ENCODE peak calls at places on chromosomes 5 and 9, in eight cellular contexts. One of them, this sample, is unnamed.

GRCh38 chr5:126443374-126443851 is 20.2 kb downstream of the GRAMD2B start:
- DNase-seq in psoas muscle: no peak
- DNase-seq in CD4-positive, alpha-beta T cell: no peak
- DNase-seq in transverse colon: no peak
- DNase-seq in body of pancreas: no peak
- DNase-seq in HepG2: peak; percentile 29
- DNase-seq in PC-3: no peak
- DNase-seq in cardiac muscle cell: no peak
- DNase-seq in this sample: no peak

GRCh38 chr5:145056805-145057204 is 778.3 kb downstream of the PRELID2 start:
- DNase-seq in psoas muscle: no peak
- DNase-seq in CD4-positive, alpha-beta T cell: no peak
- DNase-seq in transverse colon: no peak
- DNase-seq in body of pancreas: no peak
- DNase-seq in HepG2: no peak
- DNase-seq in PC-3: peak; percentile 3
- DNase-seq in cardiac muscle cell: no peak
- DNase-seq in this sample: no peak

GRCh38 chr9:2466703-2467102 is 154.9 kb upstream of the VLDLR start:
- DNase-seq in psoas muscle: no peak
- DNase-seq in CD4-positive, alpha-beta T cell: no peak
- DNase-seq in transverse colon: peak; percentile 12
- DNase-seq in body of pancreas: no peak
- DNase-seq in HepG2: no peak
- DNase-seq in PC-3: peak; percentile 5
- DNase-seq in cardiac muscle cell: no peak
- DNase-seq in this sample: no peak

GRCh38 chr9:6816581-6816980 is 58.8 kb downstream of the KDM4C start:
- DNase-seq in psoas muscle: no peak
- DNase-seq in CD4-positive, alpha-beta T cell: no peak
- DNase-seq in transverse colon: no peak
- DNase-seq in body of pancreas: no peak
- DNase-seq in HepG2: no peak
- DNase-seq in PC-3: no peak
- DNase-seq in cardiac muscle cell: no peak
- DNase-seq in this sample: no peak

GRCh38 chr9:128902351-128903078 is 18.3 kb upstream of the PHYHD1 start:
- DNase-seq in psoas muscle: no peak
- DNase-seq in CD4-positive, alpha-beta T cell: peak; percentile 90
- DNase-seq in transverse colon: peak; percentile 86
- DNase-seq in body of pancreas: peak; percentile 39
- DNase-seq in HepG2: no peak
- DNase-seq in PC-3: peak; percentile 64
- DNase-seq in cardiac muscle cell: no peak
- DNase-seq in this sample: peak; percentile 74

GRCh38 chr5:150058480-150059126 is 27.8 kb downstream of the CSF1R start:
- DNase-seq in psoas muscle: peak; percentile 50
- DNase-seq in CD4-positive, alpha-beta T cell: no peak
- DNase-seq in transverse colon: no peak
- DNase-seq in body of pancreas: no peak
- DNase-seq in HepG2: no peak
- DNase-seq in PC-3: peak; percentile 81
- DNase-seq in cardiac muscle cell: no peak
- DNase-seq in this sample: peak; percentile 69

GRCh38 chr5:79585129-79585528 is 27.1 kb upstream of the TENT2 start:
- DNase-seq in psoas muscle: no peak
- DNase-seq in CD4-positive, alpha-beta T cell: no peak
- DNase-seq in transverse colon: no peak
- DNase-seq in body of pancreas: no peak
- DNase-seq in HepG2: no peak
- DNase-seq in PC-3: no peak
- DNase-seq in cardiac muscle cell: no peak
- DNase-seq in this sample: no peak

GRCh38 chr9:121246821-121247511 is 21.0 kb upstream of the GSN start:
- DNase-seq in psoas muscle: no peak
- DNase-seq in CD4-positive, alpha-beta T cell: no peak
- DNase-seq in transverse colon: no peak
- DNase-seq in body of pancreas: no peak
- DNase-seq in HepG2: no peak
- DNase-seq in PC-3: no peak
- DNase-seq in cardiac muscle cell: no peak
- DNase-seq in this sample: no peak

GRCh38 chr5:66967102-66967501 is 229.5 kb downstream of the CD180 start:
- DNase-seq in psoas muscle: no peak
- DNase-seq in CD4-positive, alpha-beta T cell: no peak
- DNase-seq in transverse colon: no peak
- DNase-seq in body of pancreas: no peak
- DNase-seq in HepG2: no peak
- DNase-seq in PC-3: no peak
- DNase-seq in cardiac muscle cell: no peak
- DNase-seq in this sample: no peak

GRCh38 chr5:124554746-124555145 is 191.7 kb downstream of the ZNF608 start:
- DNase-seq in psoas muscle: no peak
- DNase-seq in CD4-positive, alpha-beta T cell: no peak
- DNase-seq in transverse colon: no peak
- DNase-seq in body of pancreas: no peak
- DNase-seq in HepG2: no peak
- DNase-seq in PC-3: no peak
- DNase-seq in cardiac muscle cell: peak; percentile 38
- DNase-seq in this sample: no peak

GRCh38 chr9:124475868-124476690 is 25.8 kb downstream of the ADGRD2 start:
- DNase-seq in psoas muscle: peak; percentile 28
- DNase-seq in CD4-positive, alpha-beta T cell: no peak
- DNase-seq in transverse colon: no peak
- DNase-seq in body of pancreas: no peak
- DNase-seq in HepG2: no peak
- DNase-seq in PC-3: no peak
- DNase-seq in cardiac muscle cell: no peak
- DNase-seq in this sample: no peak

GRCh38 chr5:33788922-33789321 is 102.9 kb downstream of the ADAMTS12 start:
- DNase-seq in psoas muscle: no peak
- DNase-seq in CD4-positive, alpha-beta T cell: no peak
- DNase-seq in transverse colon: no peak
- DNase-seq in body of pancreas: no peak
- DNase-seq in HepG2: no peak
- DNase-seq in PC-3: peak; percentile 92
- DNase-seq in cardiac muscle cell: no peak
- DNase-seq in this sample: peak; percentile 30

GRCh38 chr9:72012642-72013041 is 47.8 kb downstream of the C9orf57 start:
- DNase-seq in psoas muscle: no peak
- DNase-seq in CD4-positive, alpha-beta T cell: no peak
- DNase-seq in transverse colon: no peak
- DNase-seq in body of pancreas: no peak
- DNase-seq in HepG2: peak; percentile 75
- DNase-seq in PC-3: no peak
- DNase-seq in cardiac muscle cell: no peak
- DNase-seq in this sample: no peak

GRCh38 chr5:109911731-109912130 is 222.0 kb downstream of the MAN2A1 start:
- DNase-seq in psoas muscle: no peak
- DNase-seq in CD4-positive, alpha-beta T cell: no peak
- DNase-seq in transverse colon: no peak
- DNase-seq in body of pancreas: no peak
- DNase-seq in HepG2: no peak
- DNase-seq in PC-3: no peak
- DNase-seq in cardiac muscle cell: no peak
- DNase-seq in this sample: no peak

GRCh38 chr5:121108725-121109124 is 644.6 kb downstream of the PRR16 start:
- DNase-seq in psoas muscle: no peak
- DNase-seq in CD4-positive, alpha-beta T cell: no peak
- DNase-seq in transverse colon: no peak
- DNase-seq in body of pancreas: no peak
- DNase-seq in HepG2: no peak
- DNase-seq in PC-3: peak; percentile 2
- DNase-seq in cardiac muscle cell: no peak
- DNase-seq in this sample: peak; percentile 8

GRCh38 chr5:15703901-15704300 is 203.9 kb downstream of the FBXL7 start:
- DNase-seq in psoas muscle: no peak
- DNase-seq in CD4-positive, alpha-beta T cell: no peak
- DNase-seq in transverse colon: no peak
- DNase-seq in body of pancreas: no peak
- DNase-seq in HepG2: no peak
- DNase-seq in PC-3: no peak
- DNase-seq in cardiac muscle cell: no peak
- DNase-seq in this sample: no peak

GRCh38 chr5:83567741-83568530 is 96.4 kb downstream of the VCAN start:
- DNase-seq in psoas muscle: no peak
- DNase-seq in CD4-positive, alpha-beta T cell: no peak
- DNase-seq in transverse colon: no peak
- DNase-seq in body of pancreas: no peak
- DNase-seq in HepG2: peak; percentile 6
- DNase-seq in PC-3: peak; percentile 86
- DNase-seq in cardiac muscle cell: no peak
- DNase-seq in this sample: peak; percentile 67

GRCh38 chr9:13529321-13530104 is 250.0 kb upstream of the MPDZ start:
- DNase-seq in psoas muscle: no peak
- DNase-seq in CD4-positive, alpha-beta T cell: no peak
- DNase-seq in transverse colon: no peak
- DNase-seq in body of pancreas: no peak
- DNase-seq in HepG2: no peak
- DNase-seq in PC-3: no peak
- DNase-seq in cardiac muscle cell: no peak
- DNase-seq in this sample: peak; percentile 15

DNA sequence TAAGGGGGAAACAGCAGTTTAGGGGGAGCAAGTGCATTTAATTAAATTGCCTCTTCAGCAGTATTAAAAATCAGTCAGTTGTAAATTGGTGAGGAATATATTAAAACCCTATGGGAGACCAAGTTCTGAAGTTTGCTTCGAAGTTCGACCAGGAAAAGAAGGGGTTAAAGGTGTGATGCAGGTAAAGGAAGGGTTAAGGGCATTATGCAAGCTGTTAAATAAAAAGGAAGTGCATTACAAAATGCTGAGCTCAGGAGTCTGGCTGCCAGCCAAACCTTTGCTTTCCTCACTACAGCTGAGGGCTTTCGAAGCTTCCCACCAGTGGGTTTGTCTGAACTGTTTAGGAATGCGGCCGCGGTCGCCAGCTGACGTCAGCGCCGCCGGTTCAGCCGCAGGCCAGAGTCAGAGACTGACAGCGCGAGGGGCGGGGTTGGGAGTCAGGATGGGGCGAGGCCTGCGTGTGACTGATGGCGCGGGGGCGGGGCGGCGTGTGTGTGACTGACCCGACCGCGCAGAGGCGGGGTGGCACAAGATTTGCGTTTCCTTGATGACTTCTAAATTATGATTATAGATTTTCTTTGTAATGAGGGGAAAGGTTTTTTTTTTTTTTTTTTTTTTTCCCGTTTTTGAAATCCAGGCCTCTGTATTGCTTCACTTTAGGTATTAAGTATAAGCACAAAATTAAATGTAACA is 76.6 kb downstream of the ZSWIM6 start:
- DNase-seq in psoas muscle: peak; percentile 99
- DNase-seq in CD4-positive, alpha-beta T cell: peak; percentile 98
- DNase-seq in transverse colon: peak; percentile 99
- DNase-seq in body of pancreas: peak; percentile 99
- DNase-seq in HepG2: peak; percentile 95
- DNase-seq in PC-3: peak; percentile 97
- DNase-seq in cardiac muscle cell: peak; percentile 100
- DNase-seq in this sample: peak; percentile 99
- H3K27ac ChIP-seq in psoas muscle: peak overlapping the region; percentile 58
- H3K27ac ChIP-seq in CD4-positive, alpha-beta T cell: no peak overlapping the region
- H3K27ac ChIP-seq in transverse colon: peak overlapping the region; percentile 79
- H3K27ac ChIP-seq in body of pancreas: peak overlapping the region; percentile 76
- H3K27ac ChIP-seq in HepG2: peak overlapping the region; percentile 40
- H3K27ac ChIP-seq in PC-3: peak overlapping the region; percentile 97
- H3K27ac ChIP-seq in cardiac muscle cell: peak overlapping the region; percentile 51
- H3K27ac ChIP-seq in this sample: peak overlapping the region; percentile 41

DNA sequence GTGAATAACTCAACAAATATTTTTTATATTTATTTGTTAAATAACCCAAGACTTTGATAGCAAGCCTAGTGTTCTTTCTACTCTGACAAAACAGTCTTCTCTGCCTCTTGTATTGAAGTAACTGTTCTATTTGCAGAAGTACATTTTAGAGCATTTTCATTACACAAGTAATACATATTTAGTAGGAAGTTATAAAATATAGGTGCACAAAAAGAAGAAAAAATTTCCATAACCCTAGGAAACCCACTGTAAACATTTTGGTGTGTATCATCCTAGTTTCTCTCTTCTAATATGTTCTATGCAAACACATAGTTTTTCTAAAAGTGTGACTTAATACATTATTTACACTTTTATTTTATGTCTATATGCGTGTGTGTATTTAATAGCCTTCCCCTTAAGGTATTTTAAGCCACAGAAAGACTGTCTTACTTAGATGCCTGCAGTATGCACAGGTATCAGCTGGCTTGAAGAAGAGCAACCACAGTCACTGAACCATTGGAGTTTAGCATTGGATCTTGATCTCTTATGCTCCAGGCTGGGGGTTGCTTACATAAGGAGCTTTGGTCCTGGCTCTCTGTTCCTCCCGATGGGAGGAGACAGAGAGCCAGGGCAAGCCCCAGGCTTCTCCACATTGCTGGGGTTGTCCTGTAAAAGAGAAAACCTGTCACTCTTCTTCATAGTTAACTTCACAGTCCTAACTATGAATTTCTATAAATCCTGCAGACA is 3.8 kb downstream of the SELENOP start:
- DNase-seq in psoas muscle: no peak
- DNase-seq in CD4-positive, alpha-beta T cell: no peak
- DNase-seq in transverse colon: no peak
- DNase-seq in body of pancreas: peak; percentile 19
- DNase-seq in HepG2: peak; percentile 75
- DNase-seq in PC-3: no peak
- DNase-seq in cardiac muscle cell: no peak
- DNase-seq in this sample: no peak
- TF ChIP-seq CTCF in psoas muscle: no peak
- TF ChIP-seq CTCF in CD4-positive, alpha-beta T cell: no peak
- TF ChIP-seq CTCF in transverse colon: no peak
- TF ChIP-seq CTCF in body of pancreas: peak; percentile 14
- TF ChIP-seq CTCF in HepG2: peak; percentile 47
- TF ChIP-seq CTCF in PC-3: no peak
- TF ChIP-seq CTCF in cardiac muscle cell: no peak
- TF ChIP-seq CTCF in this sample: no peak

GRCh38 chr9:105964171-105964570 is 269.8 kb downstream of the TMEM38B start:
- DNase-seq in psoas muscle: no peak
- DNase-seq in CD4-positive, alpha-beta T cell: no peak
- DNase-seq in transverse colon: no peak
- DNase-seq in body of pancreas: no peak
- DNase-seq in HepG2: no peak
- DNase-seq in PC-3: no peak
- DNase-seq in cardiac muscle cell: no peak
- DNase-seq in this sample: no peak
- H3K27ac ChIP-seq in psoas muscle: no peak overlapping the region
- H3K27ac ChIP-seq in CD4-positive, alpha-beta T cell: no peak overlapping the region
- H3K27ac ChIP-seq in transverse colon: no peak overlapping the region
- H3K27ac ChIP-seq in body of pancreas: no peak overlapping the region
- H3K27ac ChIP-seq in HepG2: no peak overlapping the region
- H3K27ac ChIP-seq in PC-3: no peak overlapping the region
- H3K27ac ChIP-seq in cardiac muscle cell: no peak overlapping the region
- H3K27ac ChIP-seq in this sample: no peak overlapping the region

DNA sequence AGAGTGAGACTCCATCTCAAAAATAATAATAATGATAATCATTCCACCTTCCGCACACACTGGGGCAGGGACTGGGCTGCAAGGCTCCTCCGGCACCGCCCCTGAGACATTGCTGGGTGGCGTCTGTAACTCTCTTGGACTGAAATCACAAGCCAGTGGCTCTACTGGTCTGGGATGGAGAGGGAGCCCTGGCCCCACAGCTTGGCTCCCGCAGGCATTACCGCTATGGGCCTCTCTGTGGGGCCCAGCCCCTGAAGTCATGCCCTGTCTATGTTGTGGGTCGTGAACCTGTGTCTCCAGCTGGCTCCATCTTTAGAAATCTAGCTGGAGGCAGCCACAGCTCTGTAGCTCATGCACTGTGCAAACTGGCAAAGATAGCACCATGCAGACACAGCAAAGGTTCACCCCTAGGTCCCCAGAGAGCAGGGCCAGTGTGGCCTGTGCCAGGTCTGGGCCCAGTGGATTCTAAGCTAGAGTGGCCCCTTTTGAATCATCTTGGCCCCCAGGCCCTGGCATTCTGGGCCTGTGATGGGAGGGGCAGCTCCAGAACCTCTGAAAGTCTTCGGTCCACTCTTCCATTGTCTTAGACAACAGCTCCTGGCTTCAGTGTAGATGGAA is 36.1 kb upstream of the COL5A1 start:
- DNase-seq in psoas muscle: no peak
- DNase-seq in CD4-positive, alpha-beta T cell: no peak
- DNase-seq in transverse colon: no peak
- DNase-seq in body of pancreas: no peak
- DNase-seq in HepG2: no peak
- DNase-seq in PC-3: no peak
- DNase-seq in cardiac muscle cell: no peak
- DNase-seq in this sample: no peak
- TF ChIP-seq CTCF in psoas muscle: no peak
- TF ChIP-seq CTCF in CD4-positive, alpha-beta T cell: no peak
- TF ChIP-seq CTCF in transverse colon: no peak
- TF ChIP-seq CTCF in body of pancreas: no peak
- TF ChIP-seq CTCF in HepG2: no peak
- TF ChIP-seq CTCF in PC-3: no peak
- TF ChIP-seq CTCF in cardiac muscle cell: no peak
- TF ChIP-seq CTCF in this sample: no peak

This sample was measured in RWPE1.